ENCODE peak calls at places on chromosomes 12 and 14, in four cellular contexts. Z is adrenal gland, S is lower lobe of right lung, G is RWPE1. A is an unnamed sample.

GRCh38 chr12:6250343-6250742 is 50.1 kb downstream of the CD9 start:
- DNase-seq in G (no peak), S (no peak), Z (no peak), A (no peak)

GRCh38 chr14:35374273-35374681 is 30.3 kb downstream of the NFKBIA start:
- DNase-seq in Z (peak; percentile 89), S (peak; percentile 71), G (peak; percentile 84), A (peak; percentile 88)

GRCh38 chr14:97527993-97528392 is 730.8 kb downstream of the VRK1 start:
- DNase-seq in Z (no peak), S (no peak), G (no peak), A (no peak)

GRCh38 chr14:54392131-54392859 is 4.5 kb upstream of the CDKN3 start:
- DNase-seq in G (no peak), Z (no peak), S (no peak), A (no peak)

GRCh38 chr14:102891556-102891955 is 30.9 kb upstream of the AMN start:
- DNase-seq in Z (no peak), G (no peak), S (no peak), A (peak; percentile 43)

GRCh38 chr12:25718081-25718731 is 165.1 kb upstream of the LMNTD1 start:
- DNase-seq in G (no peak), Z (no peak), S (no peak), A (no peak)

GRCh38 chr14:53953002-53953827 is 3.4 kb downstream of the BMP4 start:
- DNase-seq in G (peak; percentile 73), Z (peak; percentile 87), S (peak; percentile 85), A (peak; percentile 32)

GRCh38 chr12:23813206-23813605 is 136.3 kb downstream of the SOX5 start:
- DNase-seq in G (no peak), Z (no peak), S (no peak), A (no peak)

GRCh38 chr14:101120636-101121398 is 217.3 kb upstream of the RTL1 start:
- DNase-seq in G (no peak), S (peak; percentile 81), Z (peak; percentile 55), A (no peak)

GRCh38 chr14:86221755-86222154 is 691.8 kb downstream of the FLRT2 start:
- DNase-seq in S (no peak), G (no peak), Z (no peak), A (no peak)

GRCh38 chr14:90697146-90697545 is 119.1 kb downstream of the TTC7B start:
- DNase-seq in G (no peak), S (no peak), Z (no peak), A (no peak)

GRCh38 chr14:101889898-101890297 is 74.5 kb upstream of the DYNC1H1 start:
- DNase-seq in Z (peak; percentile 34), G (no peak), S (no peak), A (no peak)

GRCh38 chr12:47730341-47730744 is 5.1 kb upstream of the ENDOU start:
- DNase-seq in S (no peak), G (no peak), Z (no peak), A (no peak)

GRCh38 chr14:63596998-63597658 is 44.5 kb downstream of the WDR89 start:
- DNase-seq in Z (no peak), G (no peak), S (no peak), A (no peak)

GRCh38 chr12:132046561-132046960 is 96.8 kb downstream of the EP400 start:
- DNase-seq in Z (no peak), S (no peak), G (no peak), A (peak; percentile 94)

GRCh38 chr12:117134059-117134458 is 34.8 kb upstream of the TESC start:
- DNase-seq in S (no peak), G (no peak), Z (no peak), A (no peak)

GRCh38 chr14:51094282-51094821 is 553 bp downstream of the TRIM9 start:
- DNase-seq in S (peak; percentile 49), G (no peak), Z (no peak), A (no peak)

GRCh38 chr12:93135286-93136239 is 206.5 kb upstream of the EEA1 start:
- DNase-seq in S (no peak), G (no peak), Z (no peak), A (no peak)

GRCh38 chr12:80187660-80188090 is 88.3 kb downstream of the OTOGL start:
- DNase-seq in G (no peak), Z (peak; percentile 34), S (no peak), A (no peak)

GRCh38 chr12:105569886-105570285 is 239.4 kb downstream of the C12orf75 start:
- DNase-seq in Z (no peak), S (no peak), G (no peak), A (no peak)

GRCh38 chr14:37721976-37722659 is 126.7 kb downstream of the TTC6 start:
- DNase-seq in S (no peak), G (peak; percentile 18), Z (no peak), A (no peak)

GRCh38 chr14:105483300-105484068 is 3.2 kb upstream of the CRIP1 start:
- DNase-seq in S (no peak), G (no peak), Z (no peak), A (no peak)

GRCh38 chr14:95273041-95273978 is 46.4 kb downstream of the CLMN start:
- DNase-seq in G (no peak), Z (no peak), S (no peak), A (no peak)

GRCh38 chr12:28777603-28778365 is 371.3 kb upstream of the FAR2 start:
- DNase-seq in Z (no peak), S (no peak), G (no peak), A (no peak)

GRCh38 chr14:71751264-71751663 is 181.0 kb upstream of the RGS6 start:
- DNase-seq in S (no peak), Z (no peak), G (no peak), A (no peak)

GRCh38 chr12:11840350-11840749 is 190.9 kb downstream of the ETV6 start:
- DNase-seq in G (no peak), S (no peak), Z (no peak), A (no peak)

GRCh38 chr14:71533396-71533795 is 398.8 kb upstream of the RGS6 start:
- DNase-seq in Z (no peak), G (no peak), S (no peak), A (no peak)

GRCh38 chr12:130342442-130342841 is 4.8 kb downstream of the PIWIL1 start:
- DNase-seq in S (no peak), G (no peak), Z (no peak), A (no peak)

GRCh38 chr14:64755661-64756265 is 51.5 kb downstream of the PLEKHG3 start:
- DNase-seq in S (no peak), Z (no peak), G (peak; percentile 86), A (no peak)

DNA sequence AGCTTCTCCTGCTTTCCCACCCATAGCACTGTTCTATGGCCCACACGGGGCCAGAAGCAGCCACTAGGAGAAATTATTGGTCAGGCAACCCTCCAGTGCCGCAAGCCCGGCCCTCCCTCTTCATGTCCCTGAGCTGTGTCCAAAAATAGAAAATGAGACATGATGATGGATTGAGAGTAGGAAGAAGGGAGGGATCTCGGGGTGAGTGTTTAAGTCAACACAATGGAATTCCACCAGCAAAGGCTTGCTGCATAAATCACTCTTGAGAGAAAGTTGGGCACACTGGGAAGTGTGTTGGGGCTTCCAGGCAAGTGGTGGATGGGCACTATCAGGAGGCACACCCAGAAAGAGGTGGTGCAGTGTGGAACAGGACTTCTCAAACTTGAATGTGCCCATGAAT is 94.2 kb downstream of the LLPH start:
- DNase-seq in S (no peak), G (peak; percentile 89), Z (peak; percentile 83), A (peak; percentile 49)
- TF ChIP-seq CTCF in S (no peak), G (no peak), Z (no peak), A (peak; percentile 27)

GRCh38 chr12:87793134-87793533 is 236.1 kb downstream of the C12orf50 start:
- DNase-seq in Z (no peak), S (no peak), G (no peak), A (no peak)
- H3K27ac ChIP-seq in Z (no peak overlapping the region), S (no peak overlapping the region), G (no peak overlapping the region), A (no peak overlapping the region)

GRCh38 chr14:50003213-50004021 is 110.5 kb downstream of the ARF6 start:
- DNase-seq in G (peak; percentile 63), S (peak; percentile 93), Z (peak; percentile 84), A (no peak)
- TF ChIP-seq CTCF in G (peak; percentile 24), S (peak; percentile 44), Z (no peak), A (peak; percentile 12)

GRCh38 chr14:99996951-99997571 is 68.2 kb upstream of the EVL start:
- DNase-seq in S (no peak), G (peak; percentile 51), Z (no peak), A (no peak)
- H3K27ac ChIP-seq in S (no peak overlapping the region), G (peak overlapping the region; percentile 73), Z (no peak overlapping the region), A (no peak overlapping the region)

GRCh38 chr14:78022059-78022458 is 148.1 kb upstream of the NRXN3 start:
- DNase-seq in Z (peak; percentile 55), G (peak; percentile 43), S (peak; percentile 71), A (no peak)
- TF ChIP-seq CTCF in Z (peak; percentile 34), G (peak; percentile 29), S (peak; percentile 57), A (peak; percentile 22)